ENCODE peak calls at places on chromosomes 11 and 22, in eight cellular contexts. One of them, this sample, is unnamed.

GRCh38 chr11:9099617-9100016 is 8.2 kb upstream of the SCUBE2 start:
- DNase-seq in H1: no peak
- DNase-seq in psoas muscle: no peak
- DNase-seq in suprapubic skin: no peak
- DNase-seq in thyroid gland: no peak
- DNase-seq in MM.1S: no peak
- DNase-seq in sigmoid colon: no peak
- DNase-seq in CD8-positive, alpha-beta T cell: no peak
- DNase-seq in this sample: no peak

GRCh38 chr22:35971418-35972119 is 57.1 kb downstream of the RBFOX2 start:
- DNase-seq in H1: no peak
- DNase-seq in psoas muscle: no peak
- DNase-seq in suprapubic skin: no peak
- DNase-seq in thyroid gland: no peak
- DNase-seq in MM.1S: no peak
- DNase-seq in sigmoid colon: no peak
- DNase-seq in CD8-positive, alpha-beta T cell: no peak
- DNase-seq in this sample: no peak

GRCh38 chr22:36365020-36365411 is 22.8 kb downstream of the MYH9 start:
- DNase-seq in H1: no peak
- DNase-seq in psoas muscle: peak; percentile 67
- DNase-seq in suprapubic skin: no peak
- DNase-seq in thyroid gland: peak; percentile 49
- DNase-seq in MM.1S: no peak
- DNase-seq in sigmoid colon: peak; percentile 90
- DNase-seq in CD8-positive, alpha-beta T cell: peak; percentile 70
- DNase-seq in this sample: peak; percentile 81

GRCh38 chr22:32829451-32829851 is 27.9 kb downstream of the TIMP3 start:
- DNase-seq in H1: no peak
- DNase-seq in psoas muscle: no peak
- DNase-seq in suprapubic skin: no peak
- DNase-seq in thyroid gland: no peak
- DNase-seq in MM.1S: no peak
- DNase-seq in sigmoid colon: peak; percentile 64
- DNase-seq in CD8-positive, alpha-beta T cell: no peak
- DNase-seq in this sample: no peak

GRCh38 chr11:2944953-2945756 is 15.9 kb upstream of the PHLDA2 start:
- DNase-seq in H1: peak; percentile 80
- DNase-seq in psoas muscle: peak; percentile 91
- DNase-seq in suprapubic skin: peak; percentile 94
- DNase-seq in thyroid gland: peak; percentile 98
- DNase-seq in MM.1S: no peak
- DNase-seq in sigmoid colon: peak; percentile 95
- DNase-seq in CD8-positive, alpha-beta T cell: no peak
- DNase-seq in this sample: peak; percentile 96

GRCh38 chr11:67303989-67304411 is 670 bp downstream of the SSH3 start:
- DNase-seq in H1: peak; percentile 64
- DNase-seq in psoas muscle: no peak
- DNase-seq in suprapubic skin: peak; percentile 73
- DNase-seq in thyroid gland: peak; percentile 58
- DNase-seq in MM.1S: no peak
- DNase-seq in sigmoid colon: peak; percentile 69
- DNase-seq in CD8-positive, alpha-beta T cell: no peak
- DNase-seq in this sample: peak; percentile 89

GRCh38 chr22:47195676-47196492 is 433.4 kb downstream of the TBC1D22A start:
- DNase-seq in H1: no peak
- DNase-seq in psoas muscle: no peak
- DNase-seq in suprapubic skin: peak; percentile 71
- DNase-seq in thyroid gland: peak; percentile 32
- DNase-seq in MM.1S: no peak
- DNase-seq in sigmoid colon: peak; percentile 62
- DNase-seq in CD8-positive, alpha-beta T cell: no peak
- DNase-seq in this sample: no peak

GRCh38 chr22:48396785-48397530 is 1430.7 kb downstream of the BRD1 start:
- DNase-seq in H1: peak; percentile 39
- DNase-seq in psoas muscle: no peak
- DNase-seq in suprapubic skin: peak; percentile 63
- DNase-seq in thyroid gland: no peak
- DNase-seq in MM.1S: no peak
- DNase-seq in sigmoid colon: no peak
- DNase-seq in CD8-positive, alpha-beta T cell: no peak
- DNase-seq in this sample: no peak

GRCh38 chr22:48824673-48825651 is 1002.7 kb downstream of the BRD1 start:
- DNase-seq in H1: no peak
- DNase-seq in psoas muscle: no peak
- DNase-seq in suprapubic skin: peak; percentile 69
- DNase-seq in thyroid gland: no peak
- DNase-seq in MM.1S: no peak
- DNase-seq in sigmoid colon: no peak
- DNase-seq in CD8-positive, alpha-beta T cell: no peak
- DNase-seq in this sample: peak; percentile 54

GRCh38 chr11:44746894-44747293 is 20.1 kb downstream of the TSPAN18 start:
- DNase-seq in H1: no peak
- DNase-seq in psoas muscle: peak; percentile 25
- DNase-seq in suprapubic skin: peak; percentile 77
- DNase-seq in thyroid gland: no peak
- DNase-seq in MM.1S: no peak
- DNase-seq in sigmoid colon: peak; percentile 90
- DNase-seq in CD8-positive, alpha-beta T cell: no peak
- DNase-seq in this sample: no peak

GRCh38 chr11:92765965-92766371 is 203.5 kb upstream of the MTNR1B start:
- DNase-seq in H1: peak; percentile 66
- DNase-seq in psoas muscle: peak; percentile 12
- DNase-seq in suprapubic skin: no peak
- DNase-seq in thyroid gland: peak; percentile 69
- DNase-seq in MM.1S: no peak
- DNase-seq in sigmoid colon: no peak
- DNase-seq in CD8-positive, alpha-beta T cell: no peak
- DNase-seq in this sample: no peak

GRCh38 chr11:114775849-114776621 is 97.7 kb downstream of the NXPE2 start:
- DNase-seq in H1: no peak
- DNase-seq in psoas muscle: no peak
- DNase-seq in suprapubic skin: no peak
- DNase-seq in thyroid gland: no peak
- DNase-seq in MM.1S: no peak
- DNase-seq in sigmoid colon: no peak
- DNase-seq in CD8-positive, alpha-beta T cell: no peak
- DNase-seq in this sample: peak; percentile 65

GRCh38 chr11:76270387-76270786 is 64.1 kb upstream of the WNT11 start:
- DNase-seq in H1: no peak
- DNase-seq in psoas muscle: no peak
- DNase-seq in suprapubic skin: no peak
- DNase-seq in thyroid gland: no peak
- DNase-seq in MM.1S: no peak
- DNase-seq in sigmoid colon: no peak
- DNase-seq in CD8-positive, alpha-beta T cell: no peak
- DNase-seq in this sample: no peak

GRCh38 chr11:101446238-101446637 is 137.6 kb downstream of the TRPC6 start:
- DNase-seq in H1: no peak
- DNase-seq in psoas muscle: no peak
- DNase-seq in suprapubic skin: no peak
- DNase-seq in thyroid gland: no peak
- DNase-seq in MM.1S: no peak
- DNase-seq in sigmoid colon: no peak
- DNase-seq in CD8-positive, alpha-beta T cell: no peak
- DNase-seq in this sample: no peak

GRCh38 chr22:21451545-21452520 is 15.4 kb upstream of the TMEM191C start:
- DNase-seq in H1: peak; percentile 39
- DNase-seq in psoas muscle: peak; percentile 4
- DNase-seq in suprapubic skin: peak; percentile 55
- DNase-seq in thyroid gland: no peak
- DNase-seq in MM.1S: no peak
- DNase-seq in sigmoid colon: peak; percentile 28
- DNase-seq in CD8-positive, alpha-beta T cell: no peak
- DNase-seq in this sample: peak; percentile 34

GRCh38 chr11:126344291-126344970 is 11.1 kb upstream of the ST3GAL4 start:
- DNase-seq in H1: no peak
- DNase-seq in psoas muscle: no peak
- DNase-seq in suprapubic skin: no peak
- DNase-seq in thyroid gland: no peak
- DNase-seq in MM.1S: no peak
- DNase-seq in sigmoid colon: no peak
- DNase-seq in CD8-positive, alpha-beta T cell: no peak
- DNase-seq in this sample: no peak

GRCh38 chr11:126345283-126345682 is 10.2 kb upstream of the ST3GAL4 start:
- DNase-seq in H1: no peak
- DNase-seq in psoas muscle: no peak
- DNase-seq in suprapubic skin: no peak
- DNase-seq in thyroid gland: no peak
- DNase-seq in MM.1S: no peak
- DNase-seq in sigmoid colon: no peak
- DNase-seq in CD8-positive, alpha-beta T cell: no peak
- DNase-seq in this sample: no peak

GRCh38 chr11:126346586-126346940 is 8.9 kb upstream of the ST3GAL4 start:
- DNase-seq in H1: no peak
- DNase-seq in psoas muscle: no peak
- DNase-seq in suprapubic skin: no peak
- DNase-seq in thyroid gland: no peak
- DNase-seq in MM.1S: no peak
- DNase-seq in sigmoid colon: no peak
- DNase-seq in CD8-positive, alpha-beta T cell: no peak
- DNase-seq in this sample: no peak

GRCh38 chr11:126347751-126348628 is 7.5 kb upstream of the ST3GAL4 start:
- DNase-seq in H1: no peak
- DNase-seq in psoas muscle: no peak
- DNase-seq in suprapubic skin: no peak
- DNase-seq in thyroid gland: no peak
- DNase-seq in MM.1S: no peak
- DNase-seq in sigmoid colon: no peak
- DNase-seq in CD8-positive, alpha-beta T cell: no peak
- DNase-seq in this sample: no peak

DNA sequence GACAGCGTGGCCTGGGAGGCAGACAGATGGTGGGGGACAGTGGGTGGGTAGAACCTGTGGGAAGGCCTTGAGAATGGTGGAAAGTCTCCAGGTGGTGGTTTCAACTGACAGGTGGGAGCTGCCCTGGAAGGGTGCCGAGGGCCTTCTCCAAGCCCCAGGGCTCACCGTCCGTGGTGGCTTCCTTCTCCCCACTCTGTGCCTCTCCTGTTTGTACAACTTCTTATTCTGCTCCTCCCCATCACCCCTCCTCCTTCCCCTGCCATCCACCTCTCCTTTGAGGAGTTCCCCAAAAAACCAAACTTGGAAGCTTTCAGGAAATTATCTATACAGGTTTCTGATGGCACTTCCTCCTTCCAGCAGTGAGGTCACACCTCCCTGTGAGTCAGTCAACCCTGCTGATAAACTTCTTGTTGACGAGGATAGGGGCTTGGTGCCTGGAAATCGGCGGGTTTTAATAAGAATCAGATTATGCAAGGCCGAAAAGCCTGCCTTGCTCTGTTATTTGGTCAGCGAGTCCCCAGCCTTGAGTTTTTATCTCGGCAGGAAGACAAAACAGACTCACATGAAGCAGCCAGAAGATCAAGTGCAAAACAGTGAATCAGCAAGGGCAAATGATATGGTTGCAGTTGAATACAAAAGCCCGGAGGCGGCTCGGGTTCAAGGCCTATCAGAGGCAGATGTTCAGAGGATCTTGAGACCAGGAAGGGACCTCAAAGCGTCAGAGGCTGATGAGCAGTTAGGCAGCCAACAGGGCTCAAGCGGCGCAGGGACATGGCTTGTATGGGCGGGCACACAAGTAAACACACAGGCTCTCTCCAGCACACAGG is 9.5 kb upstream of the ST3GAL4 start:
- DNase-seq in H1: no peak
- DNase-seq in psoas muscle: peak; percentile 60
- DNase-seq in suprapubic skin: no peak
- DNase-seq in thyroid gland: peak; percentile 19
- DNase-seq in MM.1S: no peak
- DNase-seq in sigmoid colon: no peak
- DNase-seq in CD8-positive, alpha-beta T cell: no peak
- DNase-seq in this sample: no peak
- H3K4me1 ChIP-seq in H1: peaks cover 10% of the 10 kb centered on the region
- H3K4me1 ChIP-seq in psoas muscle: peaks cover 36% of the 10 kb centered on the region
- H3K4me1 ChIP-seq in suprapubic skin: peaks cover 34% of the 10 kb centered on the region
- H3K4me1 ChIP-seq in thyroid gland: peaks cover 18% of the 10 kb centered on the region
- H3K4me1 ChIP-seq in MM.1S: no peaks in the 10 kb centered on the region
- H3K4me1 ChIP-seq in sigmoid colon: no peaks in the 10 kb centered on the region
- H3K4me1 ChIP-seq in CD8-positive, alpha-beta T cell: no peaks in the 10 kb centered on the region
- H3K4me1 ChIP-seq in this sample: peaks cover 49% of the 10 kb centered on the region

GRCh38 chr11:65206901-65207300 is 25.2 kb downstream of the CAPN1 start:
- DNase-seq in H1: peak; percentile 31
- DNase-seq in psoas muscle: no peak
- DNase-seq in suprapubic skin: peak; percentile 59
- DNase-seq in thyroid gland: no peak
- DNase-seq in MM.1S: no peak
- DNase-seq in sigmoid colon: no peak
- DNase-seq in CD8-positive, alpha-beta T cell: no peak
- DNase-seq in this sample: no peak

GRCh38 chr11:65205602-65205967 is 23.9 kb downstream of the CAPN1 start:
- DNase-seq in H1: no peak
- DNase-seq in psoas muscle: no peak
- DNase-seq in suprapubic skin: peak; percentile 55
- DNase-seq in thyroid gland: no peak
- DNase-seq in MM.1S: no peak
- DNase-seq in sigmoid colon: peak; percentile 52
- DNase-seq in CD8-positive, alpha-beta T cell: no peak
- DNase-seq in this sample: no peak

GRCh38 chr11:65206441-65206841 is 24.7 kb downstream of the CAPN1 start:
- DNase-seq in H1: no peak
- DNase-seq in psoas muscle: no peak
- DNase-seq in suprapubic skin: peak; percentile 67
- DNase-seq in thyroid gland: no peak
- DNase-seq in MM.1S: no peak
- DNase-seq in sigmoid colon: peak; percentile 54
- DNase-seq in CD8-positive, alpha-beta T cell: no peak
- DNase-seq in this sample: no peak

GRCh38 chr11:65204143-65204542 is 22.4 kb downstream of the CAPN1 start:
- DNase-seq in H1: no peak
- DNase-seq in psoas muscle: no peak
- DNase-seq in suprapubic skin: peak; percentile 64
- DNase-seq in thyroid gland: no peak
- DNase-seq in MM.1S: no peak
- DNase-seq in sigmoid colon: peak; percentile 48
- DNase-seq in CD8-positive, alpha-beta T cell: no peak
- DNase-seq in this sample: no peak

GRCh38 chr11:65204646-65205601 is 23.2 kb downstream of the CAPN1 start:
- DNase-seq in H1: peak; percentile 95
- DNase-seq in psoas muscle: no peak
- DNase-seq in suprapubic skin: peak; percentile 77
- DNase-seq in thyroid gland: no peak
- DNase-seq in MM.1S: no peak
- DNase-seq in sigmoid colon: peak; percentile 65
- DNase-seq in CD8-positive, alpha-beta T cell: no peak
- DNase-seq in this sample: no peak
- TF ChIP-seq CTCF in H1: peak; percentile 98
- TF ChIP-seq CTCF in psoas muscle: peak; percentile 78
- TF ChIP-seq CTCF in suprapubic skin: peak; percentile 67
- TF ChIP-seq CTCF in thyroid gland: peak; percentile 74
- TF ChIP-seq CTCF in MM.1S: peak; percentile 89
- TF ChIP-seq CTCF in sigmoid colon: peak; percentile 59
- TF ChIP-seq CTCF in CD8-positive, alpha-beta T cell: peak; percentile 93
- TF ChIP-seq CTCF in this sample: peak; percentile 93

GRCh38 chr11:122656073-122656630 is 630 bp downstream of the UBASH3B start:
- DNase-seq in H1: peak; percentile 81
- DNase-seq in psoas muscle: peak; percentile 64
- DNase-seq in suprapubic skin: peak; percentile 85
- DNase-seq in thyroid gland: peak; percentile 52
- DNase-seq in MM.1S: peak; percentile 47
- DNase-seq in sigmoid colon: peak; percentile 76
- DNase-seq in CD8-positive, alpha-beta T cell: no peak
- DNase-seq in this sample: peak; percentile 52
- H3K4me1 ChIP-seq in H1: peaks cover 3% of the 10 kb centered on the region
- H3K4me1 ChIP-seq in psoas muscle: peaks cover 4% of the 10 kb centered on the region
- H3K4me1 ChIP-seq in suprapubic skin: peaks cover 28% of the 10 kb centered on the region
- H3K4me1 ChIP-seq in thyroid gland: peaks cover 30% of the 10 kb centered on the region
- H3K4me1 ChIP-seq in MM.1S: no peaks in the 10 kb centered on the region
- H3K4me1 ChIP-seq in sigmoid colon: no peaks in the 10 kb centered on the region
- H3K4me1 ChIP-seq in CD8-positive, alpha-beta T cell: peaks cover 48% of the 10 kb centered on the region
- H3K4me1 ChIP-seq in this sample: peaks cover 3% of the 10 kb centered on the region

GRCh38 chr22:27804683-27805297 is 3.2 kb upstream of the MN1 start:
- DNase-seq in H1: peak; percentile 86
- DNase-seq in psoas muscle: peak; percentile 67
- DNase-seq in suprapubic skin: no peak
- DNase-seq in thyroid gland: peak; percentile 67
- DNase-seq in MM.1S: peak; percentile 28
- DNase-seq in sigmoid colon: peak; percentile 88
- DNase-seq in CD8-positive, alpha-beta T cell: peak; percentile 6
- DNase-seq in this sample: no peak
- TF ChIP-seq CTCF in H1: peak; percentile 74
- TF ChIP-seq CTCF in psoas muscle: peak; percentile 66
- TF ChIP-seq CTCF in suprapubic skin: no peak
- TF ChIP-seq CTCF in thyroid gland: peak; percentile 69
- TF ChIP-seq CTCF in MM.1S: peak; percentile 47
- TF ChIP-seq CTCF in sigmoid colon: peak; percentile 62
- TF ChIP-seq CTCF in CD8-positive, alpha-beta T cell: peak; percentile 60
- TF ChIP-seq CTCF in this sample: peak; percentile 60

This sample was measured in left lung.